ENCODE peak calls at places on chromosomes 1 and 21, in five cellular contexts. One of them, this sample, is unnamed.

GRCh38 chr21:38807481-38807880 is 1.8 kb downstream of the ETS2 start:
- DNase-seq in sciatic nerve: no peak
- DNase-seq in transverse colon: no peak
- DNase-seq in T follicular helper cell: no peak
- DNase-seq in myocyte: no peak
- DNase-seq in this sample: no peak

GRCh38 chr1:21703318-21703963 is 34.3 kb upstream of the RAP1GAP start:
- DNase-seq in sciatic nerve: no peak
- DNase-seq in transverse colon: no peak
- DNase-seq in T follicular helper cell: no peak
- DNase-seq in myocyte: peak
- DNase-seq in this sample: peak

GRCh38 chr1:179767177-179767581 is 24.1 kb downstream of the FAM163A start:
- DNase-seq in sciatic nerve: no peak
- DNase-seq in transverse colon: no peak
- DNase-seq in T follicular helper cell: no peak
- DNase-seq in myocyte: no peak
- DNase-seq in this sample: no peak

GRCh38 chr1:209835782-209836298 is 8.1 kb downstream of the UTP25 start:
- DNase-seq in sciatic nerve: no peak
- DNase-seq in transverse colon: no peak
- DNase-seq in T follicular helper cell: no peak
- DNase-seq in myocyte: no peak
- DNase-seq in this sample: peak

GRCh38 chr1:225825606-225826005 is 15.7 kb downstream of the EPHX1 start:
- DNase-seq in sciatic nerve: no peak
- DNase-seq in transverse colon: no peak
- DNase-seq in T follicular helper cell: no peak
- DNase-seq in myocyte: peak
- DNase-seq in this sample: no peak

GRCh38 chr1:23020731-23021130 is 1.5 kb downstream of the KDM1A start:
- DNase-seq in sciatic nerve: no peak
- DNase-seq in transverse colon: no peak
- DNase-seq in T follicular helper cell: no peak
- DNase-seq in myocyte: no peak
- DNase-seq in this sample: no peak

GRCh38 chr1:62294211-62294610 is 25.0 kb downstream of the KANK4 start:
- DNase-seq in sciatic nerve: no peak
- DNase-seq in transverse colon: no peak
- DNase-seq in T follicular helper cell: no peak
- DNase-seq in myocyte: peak
- DNase-seq in this sample: peak

GRCh38 chr1:41637367-41637766 is 152.9 kb upstream of the EDN2 start:
- DNase-seq in sciatic nerve: no peak
- DNase-seq in transverse colon: no peak
- DNase-seq in T follicular helper cell: no peak
- DNase-seq in myocyte: no peak
- DNase-seq in this sample: no peak

GRCh38 chr1:39680751-39681150 is 8.8 kb upstream of the NT5C1A start:
- DNase-seq in sciatic nerve: no peak
- DNase-seq in transverse colon: no peak
- DNase-seq in T follicular helper cell: no peak
- DNase-seq in myocyte: no peak
- DNase-seq in this sample: no peak

GRCh38 chr1:177413982-177414654 is 243.4 kb downstream of the BRINP2 start:
- DNase-seq in sciatic nerve: no peak
- DNase-seq in transverse colon: no peak
- DNase-seq in T follicular helper cell: no peak
- DNase-seq in myocyte: no peak
- DNase-seq in this sample: no peak

GRCh38 chr1:236524892-236525179 is 1.1 kb downstream of the LGALS8 start:
- DNase-seq in sciatic nerve: no peak
- DNase-seq in transverse colon: no peak
- DNase-seq in T follicular helper cell: no peak
- DNase-seq in myocyte: no peak
- DNase-seq in this sample: no peak

GRCh38 chr1:50271968-50272578 is 151.2 kb downstream of the DMRTA2 start:
- DNase-seq in sciatic nerve: no peak
- DNase-seq in transverse colon: peak
- DNase-seq in T follicular helper cell: no peak
- DNase-seq in myocyte: no peak
- DNase-seq in this sample: no peak

GRCh38 chr1:24151175-24151533 is 8.2 kb upstream of the IL22RA1 start:
- DNase-seq in sciatic nerve: no peak
- DNase-seq in transverse colon: peak
- DNase-seq in T follicular helper cell: no peak
- DNase-seq in myocyte: no peak
- DNase-seq in this sample: no peak

GRCh38 chr1:71417421-71417820 is 336.6 kb upstream of the ZRANB2 start:
- DNase-seq in sciatic nerve: no peak
- DNase-seq in transverse colon: no peak
- DNase-seq in T follicular helper cell: no peak
- DNase-seq in myocyte: no peak
- DNase-seq in this sample: no peak

This sample was measured in LHCN-M2.